ENCODE peak calls at places on chromosomes 5 and 9, in seven cellular contexts. One of them, this sample, is unnamed.

GRCh38 chr9:76818271-76818670 is 54.0 kb downstream of the PCA3 start:
- DNase-seq in body of pancreas: peak; percentile 80
- DNase-seq in spleen: no peak
- DNase-seq in fibroblast of lung: peak; percentile 99
- DNase-seq in upper lobe of right lung: no peak
- DNase-seq in endodermal cell: peak; percentile 71
- DNase-seq in hepatocyte: peak; percentile 91
- DNase-seq in this sample: peak; percentile 97

GRCh38 chr5:58491216-58491892 is at the start of gene GAPT:
- DNase-seq in endodermal cell: no peak
- DNase-seq in body of pancreas: no peak
- DNase-seq in hepatocyte: no peak
- DNase-seq in fibroblast of lung: no peak
- DNase-seq in spleen: no peak
- DNase-seq in upper lobe of right lung: no peak
- DNase-seq in this sample: no peak

GRCh38 chr5:124154714-124155113 is 591.7 kb downstream of the ZNF608 start:
- DNase-seq in fibroblast of lung: no peak
- DNase-seq in endodermal cell: no peak
- DNase-seq in spleen: no peak
- DNase-seq in hepatocyte: no peak
- DNase-seq in upper lobe of right lung: no peak
- DNase-seq in body of pancreas: no peak
- DNase-seq in this sample: no peak

GRCh38 chr5:88683506-88684135 is 199.4 kb downstream of the MEF2C start:
- DNase-seq in fibroblast of lung: peak; percentile 91
- DNase-seq in spleen: no peak
- DNase-seq in body of pancreas: no peak
- DNase-seq in hepatocyte: no peak
- DNase-seq in endodermal cell: peak; percentile 88
- DNase-seq in upper lobe of right lung: no peak
- DNase-seq in this sample: no peak

GRCh38 chr9:125748511-125749099 is 1.4 kb downstream of the PBX3 start:
- DNase-seq in spleen: peak; percentile 83
- DNase-seq in hepatocyte: peak; percentile 15
- DNase-seq in body of pancreas: no peak
- DNase-seq in upper lobe of right lung: no peak
- DNase-seq in fibroblast of lung: no peak
- DNase-seq in endodermal cell: peak; percentile 70
- DNase-seq in this sample: no peak

GRCh38 chr9:132931178-132931735 is 13.2 kb downstream of the TSC1 start:
- DNase-seq in hepatocyte: no peak
- DNase-seq in body of pancreas: no peak
- DNase-seq in endodermal cell: no peak
- DNase-seq in spleen: no peak
- DNase-seq in upper lobe of right lung: no peak
- DNase-seq in fibroblast of lung: peak; percentile 42
- DNase-seq in this sample: no peak

GRCh38 chr5:93018461-93018860 is 562.6 kb downstream of the NR2F1-AS1 start:
- DNase-seq in hepatocyte: no peak
- DNase-seq in fibroblast of lung: peak; percentile 77
- DNase-seq in endodermal cell: no peak
- DNase-seq in spleen: no peak
- DNase-seq in body of pancreas: no peak
- DNase-seq in upper lobe of right lung: no peak
- DNase-seq in this sample: peak; percentile 2

GRCh38 chr5:132405646-132406045 is 36.1 kb downstream of the SLC22A5 start:
- DNase-seq in hepatocyte: no peak
- DNase-seq in spleen: no peak
- DNase-seq in upper lobe of right lung: no peak
- DNase-seq in fibroblast of lung: no peak
- DNase-seq in endodermal cell: no peak
- DNase-seq in body of pancreas: no peak
- DNase-seq in this sample: no peak

GRCh38 chr5:133820516-133820915 is 147.9 kb downstream of the C5orf15 start:
- DNase-seq in spleen: no peak
- DNase-seq in fibroblast of lung: no peak
- DNase-seq in upper lobe of right lung: no peak
- DNase-seq in hepatocyte: no peak
- DNase-seq in endodermal cell: no peak
- DNase-seq in body of pancreas: no peak
- DNase-seq in this sample: no peak

GRCh38 chr9:88949425-88949824 is 41.8 kb upstream of the S1PR3 start:
- DNase-seq in body of pancreas: peak; percentile 20
- DNase-seq in upper lobe of right lung: no peak
- DNase-seq in spleen: no peak
- DNase-seq in hepatocyte: peak; percentile 46
- DNase-seq in endodermal cell: no peak
- DNase-seq in fibroblast of lung: peak; percentile 67
- DNase-seq in this sample: peak; percentile 87

GRCh38 chr5:84961903-84962302 is 577.2 kb upstream of the EDIL3 start:
- DNase-seq in hepatocyte: no peak
- DNase-seq in body of pancreas: no peak
- DNase-seq in endodermal cell: no peak
- DNase-seq in fibroblast of lung: no peak
- DNase-seq in upper lobe of right lung: no peak
- DNase-seq in spleen: no peak
- DNase-seq in this sample: no peak

GRCh38 chr9:118522093-118523028 is 818.2 kb downstream of the TLR4 start:
- DNase-seq in body of pancreas: peak; percentile 17
- DNase-seq in fibroblast of lung: peak; percentile 55
- DNase-seq in upper lobe of right lung: peak; percentile 49
- DNase-seq in spleen: no peak
- DNase-seq in endodermal cell: peak; percentile 92
- DNase-seq in hepatocyte: peak; percentile 74
- DNase-seq in this sample: no peak

GRCh38 chr5:30871191-30871590 is 322.3 kb upstream of the CDH6 start:
- DNase-seq in spleen: no peak
- DNase-seq in hepatocyte: no peak
- DNase-seq in body of pancreas: no peak
- DNase-seq in endodermal cell: no peak
- DNase-seq in fibroblast of lung: no peak
- DNase-seq in upper lobe of right lung: no peak
- DNase-seq in this sample: no peak

GRCh38 chr5:138819065-138819464 is 56.1 kb downstream of the LRRTM2 start:
- DNase-seq in upper lobe of right lung: no peak
- DNase-seq in body of pancreas: no peak
- DNase-seq in fibroblast of lung: no peak
- DNase-seq in endodermal cell: no peak
- DNase-seq in spleen: no peak
- DNase-seq in hepatocyte: no peak
- DNase-seq in this sample: no peak

GRCh38 chr9:79535534-79535933 is 36.2 kb upstream of the TLE4 start:
- DNase-seq in fibroblast of lung: no peak
- DNase-seq in hepatocyte: no peak
- DNase-seq in endodermal cell: no peak
- DNase-seq in upper lobe of right lung: no peak
- DNase-seq in body of pancreas: no peak
- DNase-seq in spleen: no peak
- DNase-seq in this sample: no peak

GRCh38 chr9:4741365-4742031 is 496 bp upstream of the AK3 start:
- DNase-seq in upper lobe of right lung: peak; percentile 72
- DNase-seq in body of pancreas: peak; percentile 58
- DNase-seq in fibroblast of lung: no peak
- DNase-seq in hepatocyte: peak; percentile 51
- DNase-seq in spleen: no peak
- DNase-seq in endodermal cell: peak; percentile 83
- DNase-seq in this sample: no peak

GRCh38 chr5:139178948-139179347 is 19.2 kb downstream of the SIL1 start:
- DNase-seq in body of pancreas: peak; percentile 69
- DNase-seq in spleen: no peak
- DNase-seq in upper lobe of right lung: no peak
- DNase-seq in endodermal cell: peak; percentile 52
- DNase-seq in hepatocyte: peak; percentile 38
- DNase-seq in fibroblast of lung: peak; percentile 60
- DNase-seq in this sample: no peak

GRCh38 chr9:21317956-21318923 is 13.1 kb upstream of the IFNA5 start:
- DNase-seq in hepatocyte: peak; percentile 69
- DNase-seq in endodermal cell: peak; percentile 58
- DNase-seq in fibroblast of lung: peak; percentile 38
- DNase-seq in upper lobe of right lung: no peak
- DNase-seq in body of pancreas: peak; percentile 41
- DNase-seq in spleen: no peak
- DNase-seq in this sample: no peak

GRCh38 chr5:151285683-151286082 is 17.9 kb downstream of the SLC36A3 start:
- DNase-seq in fibroblast of lung: no peak
- DNase-seq in spleen: no peak
- DNase-seq in upper lobe of right lung: no peak
- DNase-seq in body of pancreas: no peak
- DNase-seq in hepatocyte: no peak
- DNase-seq in endodermal cell: no peak
- DNase-seq in this sample: no peak

GRCh38 chr5:151284392-151284967 is 19.1 kb downstream of the SLC36A3 start:
- DNase-seq in body of pancreas: no peak
- DNase-seq in upper lobe of right lung: no peak
- DNase-seq in endodermal cell: peak; percentile 69
- DNase-seq in hepatocyte: no peak
- DNase-seq in spleen: no peak
- DNase-seq in fibroblast of lung: no peak
- DNase-seq in this sample: no peak

GRCh38 chr5:151286246-151286645 is 17.3 kb downstream of the SLC36A3 start:
- DNase-seq in hepatocyte: no peak
- DNase-seq in fibroblast of lung: no peak
- DNase-seq in endodermal cell: no peak
- DNase-seq in spleen: no peak
- DNase-seq in upper lobe of right lung: no peak
- DNase-seq in body of pancreas: no peak
- DNase-seq in this sample: no peak

GRCh38 chr5:151283120-151283825 is 20.3 kb downstream of the SLC36A3 start:
- DNase-seq in endodermal cell: no peak
- DNase-seq in hepatocyte: no peak
- DNase-seq in upper lobe of right lung: no peak
- DNase-seq in spleen: no peak
- DNase-seq in body of pancreas: no peak
- DNase-seq in fibroblast of lung: no peak
- DNase-seq in this sample: no peak

GRCh38 chr5:151288180-151288579 is 15.4 kb downstream of the SLC36A3 start:
- DNase-seq in spleen: no peak
- DNase-seq in hepatocyte: peak; percentile 64
- DNase-seq in endodermal cell: peak; percentile 67
- DNase-seq in fibroblast of lung: no peak
- DNase-seq in upper lobe of right lung: no peak
- DNase-seq in body of pancreas: no peak
- DNase-seq in this sample: no peak
- TF ChIP-seq CTCF in spleen: no peak
- TF ChIP-seq CTCF in hepatocyte: peak; percentile 36
- TF ChIP-seq CTCF in endodermal cell: peak; percentile 55
- TF ChIP-seq CTCF in fibroblast of lung: no peak
- TF ChIP-seq CTCF in upper lobe of right lung: no peak
- TF ChIP-seq CTCF in body of pancreas: no peak
- TF ChIP-seq CTCF in this sample: no peak

DNA sequence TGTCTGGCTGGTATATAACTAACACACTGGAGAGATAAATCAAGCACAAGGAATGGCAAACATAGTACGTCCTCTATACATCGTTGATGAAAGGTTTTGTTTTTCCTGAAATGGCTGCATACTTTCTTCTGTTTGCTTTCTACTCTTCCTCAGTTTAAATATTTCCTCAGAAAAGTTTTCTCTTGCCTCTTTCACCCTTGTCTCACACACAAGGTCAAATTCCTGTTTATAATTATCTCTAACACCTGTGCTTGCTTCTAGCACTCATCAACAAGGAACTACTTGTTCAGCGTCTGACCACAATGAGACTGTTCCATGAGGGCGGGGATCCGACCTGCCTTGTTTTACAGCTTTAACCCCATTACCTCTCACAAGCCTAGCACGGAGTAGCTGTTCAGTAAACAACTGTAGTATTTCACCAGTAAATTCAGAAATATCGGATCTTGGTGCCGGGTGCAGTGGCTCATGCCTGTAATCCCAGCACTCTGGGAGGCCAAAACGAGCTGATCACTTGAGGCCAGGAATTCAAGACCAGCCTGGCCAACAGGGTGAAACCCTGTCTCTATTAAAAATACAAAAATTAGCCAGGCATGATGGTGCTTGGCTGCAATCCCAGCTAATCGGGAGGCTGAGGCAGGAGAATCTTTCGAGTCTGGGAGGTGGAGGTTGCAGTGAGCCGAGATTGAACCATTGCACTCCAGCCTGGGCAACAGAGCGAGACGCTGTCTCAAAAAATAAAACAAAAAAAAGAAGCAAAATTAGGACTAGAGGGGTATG is 37.0 kb downstream of the NR6A1 start:
- DNase-seq in endodermal cell: no peak
- DNase-seq in body of pancreas: peak; percentile 46
- DNase-seq in hepatocyte: peak; percentile 41
- DNase-seq in fibroblast of lung: no peak
- DNase-seq in upper lobe of right lung: no peak
- DNase-seq in spleen: no peak
- DNase-seq in this sample: no peak
- H3K4me3 ChIP-seq in endodermal cell: no peak overlapping the region
- H3K4me3 ChIP-seq in body of pancreas: no peak overlapping the region
- H3K4me3 ChIP-seq in hepatocyte: no peak overlapping the region
- H3K4me3 ChIP-seq in fibroblast of lung: no peak overlapping the region
- H3K4me3 ChIP-seq in upper lobe of right lung: no peak overlapping the region
- H3K4me3 ChIP-seq in spleen: no peak overlapping the region
- H3K4me3 ChIP-seq in this sample: no peak overlapping the region

DNA sequence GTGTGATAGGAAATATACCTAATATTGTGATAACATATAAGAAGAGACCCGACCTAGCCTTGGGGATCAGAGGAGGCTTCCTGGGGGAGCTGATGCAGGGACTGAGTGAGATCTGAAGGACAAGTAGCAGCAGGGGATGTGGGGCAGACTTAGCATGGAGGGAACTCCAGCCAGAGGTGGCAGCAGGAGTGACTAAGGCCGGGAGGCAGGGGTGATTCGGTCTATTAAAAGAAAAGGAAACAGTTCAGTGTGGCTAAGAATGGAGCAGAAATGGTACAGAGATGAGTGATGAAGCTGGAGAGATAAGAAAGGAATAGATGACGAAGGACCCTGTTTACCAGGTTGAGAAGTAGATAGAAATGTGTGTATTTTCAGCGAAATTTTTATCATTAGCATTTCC is 408.8 kb downstream of the ENC1 start:
- DNase-seq in body of pancreas: no peak
- DNase-seq in endodermal cell: no peak
- DNase-seq in hepatocyte: no peak
- DNase-seq in spleen: no peak
- DNase-seq in fibroblast of lung: peak; percentile 53
- DNase-seq in upper lobe of right lung: no peak
- DNase-seq in this sample: no peak
- TF ChIP-seq CTCF in body of pancreas: no peak
- TF ChIP-seq CTCF in endodermal cell: no peak
- TF ChIP-seq CTCF in hepatocyte: no peak
- TF ChIP-seq CTCF in spleen: no peak
- TF ChIP-seq CTCF in fibroblast of lung: no peak
- TF ChIP-seq CTCF in upper lobe of right lung: no peak
- TF ChIP-seq CTCF in this sample: no peak

GRCh38 chr5:36606437-36607113 is at the start of gene SLC1A3:
- DNase-seq in upper lobe of right lung: peak; percentile 71
- DNase-seq in body of pancreas: peak; percentile 35
- DNase-seq in hepatocyte: peak; percentile 79
- DNase-seq in spleen: peak; percentile 80
- DNase-seq in fibroblast of lung: peak; percentile 85
- DNase-seq in endodermal cell: peak; percentile 86
- DNase-seq in this sample: peak; percentile 56
- H3K4me3 ChIP-seq in upper lobe of right lung: peak within 1 kb of the TSS; percentile 62
- H3K4me3 ChIP-seq in body of pancreas: peak within 1 kb of the TSS; percentile 13
- H3K4me3 ChIP-seq in hepatocyte: peak within 1 kb of the TSS; percentile 72
- H3K4me3 ChIP-seq in spleen: peak within 1 kb of the TSS; percentile 37
- H3K4me3 ChIP-seq in fibroblast of lung: peak within 1 kb of the TSS; percentile 79
- H3K4me3 ChIP-seq in endodermal cell: peak within 1 kb of the TSS; percentile 86
- H3K4me3 ChIP-seq in this sample: peak within 1 kb of the TSS; percentile 67

GRCh38 chr9:131503626-131504465 is 1.1 kb downstream of the POMT1 start:
- DNase-seq in endodermal cell: peak; percentile 70
- DNase-seq in body of pancreas: no peak
- DNase-seq in spleen: no peak
- DNase-seq in upper lobe of right lung: no peak
- DNase-seq in hepatocyte: peak; percentile 41
- DNase-seq in fibroblast of lung: peak; percentile 27
- DNase-seq in this sample: no peak
- TF ChIP-seq CTCF in endodermal cell: no peak
- TF ChIP-seq CTCF in body of pancreas: no peak
- TF ChIP-seq CTCF in spleen: no peak
- TF ChIP-seq CTCF in upper lobe of right lung: no peak
- TF ChIP-seq CTCF in hepatocyte: no peak
- TF ChIP-seq CTCF in fibroblast of lung: no peak
- TF ChIP-seq CTCF in this sample: no peak